ENCODE peak calls at places on chromosome 22, in eight cellular contexts. G, I, C, J, K, V, B and Z are unnamed samples.

GRCh38 chr22:19058713-19059451 is 63.3 kb downstream of the DGCR2 start:
- DNase-seq in G (no peak), I (no peak), C (no peak), J (no peak), K (peak), V (no peak), B (peak), Z (no peak)

GRCh38 chr22:50708474-50708873 is 29.5 kb upstream of the ACR start:
- DNase-seq in G (no peak), I (no peak), C (no peak), J (no peak), K (no peak), V (no peak), B (no peak), Z (no peak)

GRCh38 chr22:47151490-47151889 is 389.0 kb downstream of the TBC1D22A start:
- DNase-seq in G (peak), I (peak), C (peak), J (peak), K (no peak), V (no peak), B (no peak), Z (no peak)

GRCh38 chr22:38755155-38755910 is 465 bp downstream of the SUN2 start:
- DNase-seq in G (peak), I (peak), C (peak), J (peak), K (peak), V (peak), B (peak), Z (peak)

GRCh38 chr22:29156507-29156906 is 49.2 kb upstream of the EMID1 start:
- DNase-seq in G (no peak), I (no peak), C (peak), J (no peak), K (no peak), V (no peak), B (peak), Z (no peak)

GRCh38 chr22:43060213-43060612 is 29.0 kb downstream of the TTLL1 start:
- DNase-seq in G (peak), I (no peak), C (peak), J (peak), K (peak), V (no peak), B (no peak), Z (peak)

GRCh38 chr22:36291831-36292740 is 39.2 kb downstream of the APOL1 start:
- DNase-seq in G (no peak), I (no peak), C (no peak), J (no peak), K (no peak), V (no peak), B (peak), Z (no peak)

GRCh38 chr22:50691521-50691920 is 18.9 kb downstream of the SHANK3 start:
- DNase-seq in G (peak), I (peak), C (peak), J (peak), K (no peak), V (peak), B (no peak), Z (peak)

GRCh38 chr22:50250555-50251471 is at the start of gene HDAC10:
- DNase-seq in G (peak), I (peak), C (peak), J (peak), K (peak), V (peak), B (peak), Z (peak)

GRCh38 chr22:48301908-48302307 is 1525.8 kb downstream of the BRD1 start:
- DNase-seq in G (no peak), I (no peak), C (no peak), J (no peak), K (no peak), V (no peak), B (no peak), Z (no peak)

GRCh38 chr22:35622132-35622913 is 5.2 kb upstream of the MB start:
- DNase-seq in G (no peak), I (no peak), C (no peak), J (no peak), K (peak), V (no peak), B (no peak), Z (no peak)

GRCh38 chr22:17512960-17513359 is 50.3 kb upstream of the SLC25A18 start:
- DNase-seq in G (no peak), I (no peak), C (no peak), J (no peak), K (no peak), V (no peak), B (no peak), Z (no peak)

GRCh38 chr22:50612715-50613221 is 12.2 kb downstream of the MAPK8IP2 start:
- DNase-seq in G (no peak), I (no peak), C (no peak), J (no peak), K (no peak), V (no peak), B (peak), Z (peak)

GRCh38 chr22:49394116-49394785 is 433.4 kb downstream of the BRD1 start:
- DNase-seq in G (no peak), I (no peak), C (no peak), J (no peak), K (no peak), V (no peak), B (no peak), Z (no peak)

GRCh38 chr22:38953091-38953490 is 4.3 kb upstream of the APOBEC3A start:
- DNase-seq in G (no peak), I (no peak), C (no peak), J (no peak), K (no peak), V (no peak), B (no peak), Z (no peak)

GRCh38 chr22:35452810-35453743 is 53.1 kb downstream of the MCM5 start:
- DNase-seq in G (no peak), I (no peak), C (no peak), J (no peak), K (no peak), V (no peak), B (no peak), Z (no peak)

GRCh38 chr22:48740731-48741405 is 1086.8 kb downstream of the BRD1 start:
- DNase-seq in G (no peak), I (no peak), C (no peak), J (no peak), K (no peak), V (no peak), B (peak), Z (no peak)

GRCh38 chr22:38461057-38461413 is 6.0 kb upstream of the KCNJ4 start:
- DNase-seq in G (no peak), I (no peak), C (peak), J (no peak), K (no peak), V (no peak), B (no peak), Z (no peak)

GRCh38 chr22:18031670-18032454 is 7.5 kb upstream of the MICAL3 start:
- DNase-seq in G (peak), I (peak), C (peak), J (peak), K (peak), V (peak), B (peak), Z (peak)

DNA sequence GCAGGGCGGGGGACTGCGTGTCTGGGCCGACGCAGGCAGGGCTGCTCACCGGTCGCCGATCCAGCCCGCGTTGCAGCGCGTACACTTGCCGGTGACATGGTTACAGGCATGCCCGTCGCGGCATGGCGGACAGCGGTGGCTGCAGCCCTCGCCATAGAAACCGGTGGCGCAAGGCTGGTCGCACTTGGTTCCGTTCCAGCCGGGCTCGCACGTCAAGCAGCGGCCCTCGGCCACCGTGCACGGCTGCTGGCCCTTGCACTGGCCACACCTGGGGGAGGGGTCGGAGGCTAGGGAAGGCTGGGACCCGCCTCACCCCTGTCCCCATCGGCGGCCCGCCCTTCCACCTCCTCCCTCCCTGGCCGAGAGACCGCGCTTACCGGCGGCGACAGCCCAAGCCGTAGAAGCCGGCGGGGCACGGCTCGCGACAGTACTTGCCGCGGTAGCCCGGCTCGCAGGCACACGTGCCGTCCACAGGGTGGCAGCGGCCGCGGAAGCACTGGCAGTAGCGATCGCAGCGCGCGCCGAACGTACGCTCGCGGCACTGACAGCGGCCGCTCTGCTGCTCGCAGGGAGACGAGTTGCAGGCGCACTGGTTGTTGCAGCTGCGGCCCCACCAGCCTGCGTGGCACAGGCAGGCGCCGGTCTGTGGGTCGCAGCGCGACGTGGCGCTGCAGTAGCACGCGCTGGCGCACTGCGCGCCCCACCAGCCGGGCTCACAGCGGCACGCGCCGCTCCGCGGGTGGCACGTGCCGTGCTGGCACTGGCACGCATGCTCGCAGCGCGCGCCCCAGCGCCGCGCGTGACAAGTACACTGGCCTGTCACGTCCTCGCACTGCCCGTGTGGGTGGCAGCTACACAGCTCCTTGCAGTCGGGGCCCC is 6.7 kb downstream of the SCARF2 start:
- DNase-seq in G (no peak), I (no peak), C (no peak), J (no peak), K (no peak), V (peak), B (peak), Z (peak)
- TF ChIP-seq CTCF in G (no peak), I (peak), C (no peak), J (no peak), K (no peak), V (peak), B (no peak), Z (peak)

DNA sequence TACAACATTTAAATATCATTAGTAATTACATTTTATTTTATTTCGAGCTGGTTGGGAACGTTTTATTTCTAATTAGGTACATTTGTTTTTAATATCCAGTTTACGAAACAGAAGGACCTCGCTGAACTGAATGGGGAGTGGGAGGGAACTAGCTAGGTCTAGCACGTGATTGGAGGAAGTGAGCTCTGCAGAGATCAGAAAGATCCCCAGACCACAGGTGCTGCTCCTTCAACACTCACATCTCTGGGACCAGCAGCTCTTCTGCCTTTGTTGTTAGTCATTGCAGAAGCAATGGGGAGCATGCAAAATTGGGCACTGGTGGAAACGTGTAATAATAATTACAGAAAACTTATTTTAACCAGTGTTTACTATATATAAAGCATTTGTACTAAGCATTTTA is 472.1 kb downstream of the MN1 start:
- DNase-seq in G (no peak), I (no peak), C (no peak), J (no peak), K (no peak), V (no peak), B (no peak), Z (no peak)
- H3K4me3 ChIP-seq in G (no peak), I (no peak), C (no peak), J (no peak), K (no peak), V (no peak), B (no peak), Z (no peak)

GRCh38 chr22:32207971-32208480 is 3.2 kb upstream of the RFPL2 start:
- DNase-seq in G (no peak), I (no peak), C (no peak), J (no peak), K (no peak), V (no peak), B (no peak), Z (no peak)

GRCh38 chr22:32206774-32207758 is 2.2 kb upstream of the RFPL2 start:
- DNase-seq in G (peak), I (peak), C (peak), J (peak), K (no peak), V (peak), B (peak), Z (peak)

GRCh38 chr22:32204856-32205722 is at the start of gene RFPL2:
- DNase-seq in G (peak), I (peak), C (peak), J (peak), K (no peak), V (peak), B (no peak), Z (peak)

GRCh38 chr22:32204211-32204855 is 540 bp downstream of the RFPL2 start:
- DNase-seq in G (peak), I (no peak), C (no peak), J (no peak), K (no peak), V (no peak), B (no peak), Z (no peak)

GRCh38 chr22:32205974-32206773 is 1.3 kb upstream of the RFPL2 start:
- DNase-seq in G (no peak), I (no peak), C (no peak), J (no peak), K (no peak), V (no peak), B (no peak), Z (no peak)
- TF ChIP-seq CTCF in G (peak), I (no peak), C (no peak), J (no peak), K (no peak), V (no peak), B (no peak), Z (no peak)

GRCh38 chr22:25853902-25854301 is 111.9 kb downstream of the MYO18B start:
- DNase-seq in G (no peak), I (no peak), C (no peak), J (no peak), K (no peak), V (no peak), B (no peak), Z (no peak)
- H3K4me3 ChIP-seq in G (no peak), I (no peak), C (no peak), J (no peak), K (no peak), V (no peak), B (no peak), Z (no peak)

DNA sequence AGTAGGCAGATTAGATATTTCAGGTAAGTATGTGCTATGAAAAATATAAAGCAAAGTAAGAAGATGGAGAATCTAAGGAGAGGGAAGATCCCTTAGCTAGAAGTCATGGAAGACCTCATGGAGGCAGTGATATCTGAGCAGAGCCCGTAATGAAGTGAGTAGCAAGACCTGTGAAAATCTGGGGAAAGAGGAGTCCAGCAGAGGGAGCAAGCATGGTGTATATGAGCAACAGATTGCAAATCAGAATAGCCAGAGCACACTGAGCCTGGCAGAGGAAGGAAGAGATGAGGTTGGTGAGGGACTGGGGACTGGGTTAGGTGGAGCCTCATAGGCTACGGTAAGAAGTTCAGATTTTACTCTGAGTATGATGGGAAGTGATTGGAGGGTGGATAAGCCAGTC is 9.4 kb downstream of the LHFPL7 start:
- DNase-seq in G (peak), I (peak), C (peak), J (peak), K (no peak), V (peak), B (no peak), Z (peak)
- TF ChIP-seq CTCF in G (peak), I (peak), C (peak), J (peak), K (no peak), V (peak), B (no peak), Z (peak)

GRCh38 chr22:25111579-25112517 is 87.8 kb upstream of the CRYBB3 start:
- DNase-seq in G (no peak), I (no peak), C (no peak), J (no peak), K (peak), V (no peak), B (no peak), Z (no peak)

GRCh38 chr22:25114369-25115362 is 85.0 kb upstream of the CRYBB3 start:
- DNase-seq in G (no peak), I (no peak), C (no peak), J (no peak), K (no peak), V (peak), B (no peak), Z (peak)

GRCh38 chr22:25110846-25111578 is 88.6 kb upstream of the CRYBB3 start:
- DNase-seq in G (peak), I (peak), C (peak), J (peak), K (peak), V (peak), B (peak), Z (peak)

GRCh38 chr22:25112538-25113253 is 87.0 kb upstream of the CRYBB3 start:
- DNase-seq in G (no peak), I (no peak), C (no peak), J (no peak), K (peak), V (no peak), B (no peak), Z (no peak)

GRCh38 chr22:25113316-25113721 is 86.3 kb upstream of the CRYBB3 start:
- DNase-seq in G (no peak), I (no peak), C (no peak), J (no peak), K (peak), V (peak), B (no peak), Z (peak)
- H3K4me3 ChIP-seq in G (no peak), I (no peak), C (no peak), J (no peak), K (no peak), V (no peak), B (no peak), Z (peak)

DNA sequence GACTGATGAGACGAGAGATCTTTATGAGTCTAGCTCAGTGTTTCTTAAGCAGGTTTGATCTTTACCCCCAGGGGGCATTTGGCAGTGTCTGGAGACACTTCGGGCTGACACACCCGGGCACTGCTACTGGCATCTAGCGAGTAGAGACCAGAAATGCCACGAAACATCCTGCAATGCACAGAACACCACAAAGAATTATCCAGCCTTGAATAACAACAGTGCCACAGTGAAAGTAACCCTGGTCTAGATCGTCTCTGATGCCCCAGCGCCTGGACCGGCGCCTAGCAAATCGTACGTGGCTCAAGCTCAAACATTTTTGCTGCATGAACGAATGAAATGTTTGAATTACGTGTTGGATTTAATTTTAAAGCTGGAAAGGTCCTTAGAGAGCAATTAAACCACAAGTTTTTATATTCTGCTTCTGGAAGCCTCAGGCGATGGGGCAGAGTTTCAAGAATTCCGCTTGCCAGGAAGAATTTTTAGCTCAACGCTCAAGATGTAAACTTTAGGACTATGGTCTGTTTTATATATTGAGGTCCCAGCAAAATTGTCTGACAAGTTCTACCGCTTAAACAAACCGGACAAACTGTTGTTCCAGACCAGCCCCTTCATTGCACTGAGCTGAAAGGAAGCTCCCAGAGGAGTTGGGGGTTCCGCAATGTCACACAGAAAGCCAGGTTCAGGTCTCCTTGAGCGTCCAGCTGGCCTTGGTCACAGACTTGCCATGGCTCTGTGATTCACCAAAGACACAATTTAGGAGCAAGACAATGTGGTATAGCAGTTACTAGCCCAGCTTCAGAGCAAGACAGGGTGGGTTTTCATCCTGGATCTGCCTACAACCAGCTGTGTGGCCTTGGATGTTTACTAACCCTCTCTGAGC is 44.2 kb upstream of the SMTN start:
- DNase-seq in G (peak), I (no peak), C (peak), J (peak), K (no peak), V (peak), B (no peak), Z (peak)
- TF ChIP-seq CTCF in G (no peak), I (no peak), C (peak), J (peak), K (no peak), V (peak), B (no peak), Z (peak)

GRCh38 chr22:23305922-23306374 is 125.6 kb downstream of the BCR start:
- DNase-seq in G (peak), I (peak), C (peak), J (peak), K (peak), V (no peak), B (peak), Z (peak)
- H3K4me3 ChIP-seq in G (no peak), I (no peak), C (no peak), J (peak), K (no peak), V (no peak), B (no peak), Z (no peak)

GRCh38 chr22:45180280-45180679 is 16.6 kb downstream of the NUP50 start:
- DNase-seq in G (no peak), I (no peak), C (no peak), J (no peak), K (no peak), V (no peak), B (no peak), Z (no peak)

GRCh38 chr22:45181240-45181639 is 17.5 kb downstream of the NUP50 start:
- DNase-seq in G (no peak), I (no peak), C (no peak), J (no peak), K (no peak), V (no peak), B (no peak), Z (no peak)

GRCh38 chr22:45183974-45184373 is 20.2 kb downstream of the NUP50 start:
- DNase-seq in G (no peak), I (no peak), C (no peak), J (no peak), K (no peak), V (no peak), B (no peak), Z (no peak)

GRCh38 chr22:45181766-45182165 is 18.0 kb downstream of the NUP50 start:
- DNase-seq in G (no peak), I (no peak), C (no peak), J (no peak), K (no peak), V (no peak), B (no peak), Z (no peak)

GRCh38 chr22:45179276-45180049 is 15.7 kb downstream of the NUP50 start:
- DNase-seq in G (no peak), I (no peak), C (no peak), J (no peak), K (no peak), V (no peak), B (no peak), Z (no peak)
- TF ChIP-seq CTCF in G (no peak), I (no peak), C (no peak), J (no peak), K (no peak), V (no peak), B (no peak), Z (no peak)